ENCODE peak calls at places on chromosomes 1 and 21, in six cellular contexts. One of them, this sample, is unnamed. For H3K27me3, the result is how much of the 10 kb centered on the place peaks cover.

GRCh38 chr1:33377750-33378149 is 53.1 kb downstream of the PHC2 start:
- DNase-seq in neural progenitor cell: no peak
- DNase-seq in HL-60: no peak
- DNase-seq in cardiac muscle cell: no peak
- DNase-seq in right cardiac atrium: no peak
- DNase-seq in adrenal gland: no peak
- DNase-seq in this sample: peak

GRCh38 chr1:202694354-202694753 is 15.9 kb downstream of the SYT2 start:
- DNase-seq in neural progenitor cell: no peak
- DNase-seq in HL-60: no peak
- DNase-seq in cardiac muscle cell: no peak
- DNase-seq in right cardiac atrium: no peak
- DNase-seq in adrenal gland: no peak
- DNase-seq in this sample: no peak

GRCh38 chr1:202561726-202562442 is 148.4 kb downstream of the SYT2 start:
- DNase-seq in neural progenitor cell: no peak
- DNase-seq in HL-60: no peak
- DNase-seq in cardiac muscle cell: no peak
- DNase-seq in right cardiac atrium: no peak
- DNase-seq in adrenal gland: no peak
- DNase-seq in this sample: no peak

GRCh38 chr1:8182034-8182761 is 135.7 kb upstream of the SLC45A1 start:
- DNase-seq in neural progenitor cell: no peak
- DNase-seq in HL-60: no peak
- DNase-seq in cardiac muscle cell: peak
- DNase-seq in right cardiac atrium: no peak
- DNase-seq in adrenal gland: peak
- DNase-seq in this sample: peak

GRCh38 chr1:7229186-7229585 is 443.9 kb downstream of the CAMTA1 start:
- DNase-seq in neural progenitor cell: no peak
- DNase-seq in HL-60: no peak
- DNase-seq in cardiac muscle cell: no peak
- DNase-seq in right cardiac atrium: no peak
- DNase-seq in adrenal gland: no peak
- DNase-seq in this sample: no peak

GRCh38 chr1:237814319-237814924 is 76.3 kb downstream of the ZP4 start:
- DNase-seq in neural progenitor cell: peak
- DNase-seq in HL-60: no peak
- DNase-seq in cardiac muscle cell: peak
- DNase-seq in right cardiac atrium: no peak
- DNase-seq in adrenal gland: no peak
- DNase-seq in this sample: no peak

GRCh38 chr21:25878334-25878733 is 143.6 kb downstream of the GABPA start:
- DNase-seq in neural progenitor cell: no peak
- DNase-seq in HL-60: no peak
- DNase-seq in cardiac muscle cell: peak
- DNase-seq in right cardiac atrium: no peak
- DNase-seq in adrenal gland: no peak
- DNase-seq in this sample: no peak

GRCh38 chr21:19684328-19684727 is 1280.7 kb upstream of the TMPRSS15 start:
- DNase-seq in neural progenitor cell: peak
- DNase-seq in HL-60: no peak
- DNase-seq in cardiac muscle cell: no peak
- DNase-seq in right cardiac atrium: no peak
- DNase-seq in adrenal gland: no peak
- DNase-seq in this sample: no peak

GRCh38 chr1:27522148-27522859 is 32.3 kb upstream of the WASF2 start:
- DNase-seq in neural progenitor cell: no peak
- DNase-seq in HL-60: no peak
- DNase-seq in cardiac muscle cell: no peak
- DNase-seq in right cardiac atrium: no peak
- DNase-seq in adrenal gland: no peak
- DNase-seq in this sample: peak

GRCh38 chr1:147223740-147224615 is 1.2 kb downstream of the FMO5 start:
- DNase-seq in neural progenitor cell: no peak
- DNase-seq in HL-60: no peak
- DNase-seq in cardiac muscle cell: no peak
- DNase-seq in right cardiac atrium: no peak
- DNase-seq in adrenal gland: no peak
- DNase-seq in this sample: no peak

GRCh38 chr1:182120411-182121258 is 59.1 kb upstream of the ZNF648 start:
- DNase-seq in neural progenitor cell: no peak
- DNase-seq in HL-60: no peak
- DNase-seq in cardiac muscle cell: peak
- DNase-seq in right cardiac atrium: peak
- DNase-seq in adrenal gland: peak
- DNase-seq in this sample: no peak

DNA sequence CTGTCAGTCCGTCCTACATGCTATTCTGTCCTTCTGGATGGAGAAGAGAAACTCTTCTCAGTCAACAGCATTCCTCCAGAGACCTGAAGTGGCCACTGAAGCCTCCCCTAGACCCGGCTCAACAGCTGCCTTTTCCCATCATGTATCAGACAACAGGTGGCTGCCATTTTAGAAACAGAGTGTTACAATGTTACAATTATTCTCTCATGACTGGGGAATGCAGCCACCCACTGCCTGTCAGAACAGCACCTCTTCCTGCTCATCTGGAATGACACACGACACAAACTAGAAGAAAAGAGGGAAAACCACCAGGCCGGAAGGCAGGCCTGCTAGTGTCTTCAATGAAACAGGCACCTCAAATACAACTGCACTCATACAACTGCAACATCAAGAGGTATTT is 105.3 kb downstream of the PGBD5 start:
- DNase-seq in neural progenitor cell: no peak
- DNase-seq in HL-60: no peak
- DNase-seq in cardiac muscle cell: no peak
- DNase-seq in right cardiac atrium: no peak
- DNase-seq in adrenal gland: no peak
- DNase-seq in this sample: no peak
- H3K27me3 ChIP-seq in neural progenitor cell: under half
- H3K27me3 ChIP-seq in HL-60: under half
- H3K27me3 ChIP-seq in cardiac muscle cell: under half
- H3K27me3 ChIP-seq in right cardiac atrium: under half
- H3K27me3 ChIP-seq in adrenal gland: under half
- H3K27me3 ChIP-seq in this sample: under half

GRCh38 chr1:177170756-177171535 is at the start of gene BRINP2:
- DNase-seq in neural progenitor cell: peak
- DNase-seq in HL-60: no peak
- DNase-seq in cardiac muscle cell: peak
- DNase-seq in right cardiac atrium: peak
- DNase-seq in adrenal gland: peak
- DNase-seq in this sample: peak

GRCh38 chr1:177171536-177172123 is 872 bp downstream of the BRINP2 start:
- DNase-seq in neural progenitor cell: no peak
- DNase-seq in HL-60: no peak
- DNase-seq in cardiac muscle cell: peak
- DNase-seq in right cardiac atrium: no peak
- DNase-seq in adrenal gland: peak
- DNase-seq in this sample: no peak

GRCh38 chr1:177172331-177172730 is 1.6 kb downstream of the BRINP2 start:
- DNase-seq in neural progenitor cell: no peak
- DNase-seq in HL-60: no peak
- DNase-seq in cardiac muscle cell: no peak
- DNase-seq in right cardiac atrium: no peak
- DNase-seq in adrenal gland: no peak
- DNase-seq in this sample: no peak

GRCh38 chr1:177173976-177174375 is 3.2 kb downstream of the BRINP2 start:
- DNase-seq in neural progenitor cell: no peak
- DNase-seq in HL-60: no peak
- DNase-seq in cardiac muscle cell: no peak
- DNase-seq in right cardiac atrium: no peak
- DNase-seq in adrenal gland: no peak
- DNase-seq in this sample: no peak

GRCh38 chr1:177172866-177173265 is 2.1 kb downstream of the BRINP2 start:
- DNase-seq in neural progenitor cell: no peak
- DNase-seq in HL-60: no peak
- DNase-seq in cardiac muscle cell: peak
- DNase-seq in right cardiac atrium: no peak
- DNase-seq in adrenal gland: no peak
- DNase-seq in this sample: no peak
- H3K27me3 ChIP-seq in neural progenitor cell: half or more
- H3K27me3 ChIP-seq in HL-60: under half
- H3K27me3 ChIP-seq in cardiac muscle cell: half or more
- H3K27me3 ChIP-seq in right cardiac atrium: under half
- H3K27me3 ChIP-seq in adrenal gland: under half
- H3K27me3 ChIP-seq in this sample: under half

GRCh38 chr1:37429038-37429437 is 45.3 kb upstream of the ZC3H12A start:
- DNase-seq in neural progenitor cell: no peak
- DNase-seq in HL-60: no peak
- DNase-seq in cardiac muscle cell: no peak
- DNase-seq in right cardiac atrium: no peak
- DNase-seq in adrenal gland: no peak
- DNase-seq in this sample: no peak
- H3K27me3 ChIP-seq in neural progenitor cell: under half
- H3K27me3 ChIP-seq in HL-60: under half
- H3K27me3 ChIP-seq in cardiac muscle cell: under half
- H3K27me3 ChIP-seq in right cardiac atrium: under half
- H3K27me3 ChIP-seq in adrenal gland: under half
- H3K27me3 ChIP-seq in this sample: under half

DNA sequence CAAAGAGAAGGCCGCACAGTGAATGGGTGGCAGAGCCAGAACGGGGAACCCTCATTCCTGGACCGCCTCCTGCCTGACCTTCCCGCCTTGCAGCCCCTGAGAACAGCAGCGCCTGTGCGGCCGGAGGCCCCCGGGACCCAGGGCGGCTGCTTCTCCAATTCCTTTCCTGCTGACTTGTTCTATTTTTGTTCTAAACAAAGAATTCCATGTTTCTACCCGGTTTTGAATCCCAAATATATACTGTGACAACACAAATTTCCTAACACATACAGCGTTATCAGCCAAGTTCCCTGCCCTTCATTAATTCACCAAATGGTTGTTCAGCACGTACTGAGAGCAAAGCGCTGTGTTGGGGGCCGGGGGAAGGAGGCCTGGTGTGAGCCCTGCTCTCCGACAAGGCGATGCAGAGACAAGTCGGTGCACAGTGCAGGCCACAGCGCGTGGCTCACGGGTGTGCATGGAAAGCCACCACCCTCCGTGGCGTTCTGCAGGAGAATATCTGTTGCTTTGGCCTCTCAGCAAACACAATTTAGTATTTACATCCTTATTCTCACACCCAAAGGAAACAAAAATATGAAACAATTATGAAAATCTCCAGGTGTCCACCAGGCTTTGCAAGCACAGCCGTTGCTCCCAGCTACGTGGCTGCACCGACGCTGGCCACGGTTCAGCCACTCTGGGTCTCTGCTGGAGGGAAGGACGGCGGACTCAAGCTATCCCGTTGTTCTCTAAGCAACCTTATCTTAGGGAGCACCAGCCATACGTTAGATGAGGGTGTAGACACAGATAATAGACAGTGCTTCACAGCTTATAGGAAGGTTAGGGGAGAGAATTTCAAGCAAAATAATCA is 31.7 kb upstream of the COL6A2 start:
- DNase-seq in neural progenitor cell: no peak
- DNase-seq in HL-60: no peak
- DNase-seq in cardiac muscle cell: no peak
- DNase-seq in right cardiac atrium: no peak
- DNase-seq in adrenal gland: no peak
- DNase-seq in this sample: no peak
- H3K27me3 ChIP-seq in neural progenitor cell: under half
- H3K27me3 ChIP-seq in HL-60: under half
- H3K27me3 ChIP-seq in cardiac muscle cell: under half
- H3K27me3 ChIP-seq in right cardiac atrium: under half
- H3K27me3 ChIP-seq in adrenal gland: under half
- H3K27me3 ChIP-seq in this sample: under half

GRCh38 chr1:30804822-30805221 is 47.2 kb upstream of the LAPTM5 start:
- DNase-seq in neural progenitor cell: no peak
- DNase-seq in HL-60: no peak
- DNase-seq in cardiac muscle cell: no peak
- DNase-seq in right cardiac atrium: no peak
- DNase-seq in adrenal gland: no peak
- DNase-seq in this sample: no peak

GRCh38 chr1:30806381-30807317 is 49.1 kb upstream of the LAPTM5 start:
- DNase-seq in neural progenitor cell: no peak
- DNase-seq in HL-60: no peak
- DNase-seq in cardiac muscle cell: no peak
- DNase-seq in right cardiac atrium: no peak
- DNase-seq in adrenal gland: peak
- DNase-seq in this sample: no peak

GRCh38 chr1:30803562-30803961 is 46.0 kb upstream of the LAPTM5 start:
- DNase-seq in neural progenitor cell: no peak
- DNase-seq in HL-60: no peak
- DNase-seq in cardiac muscle cell: no peak
- DNase-seq in right cardiac atrium: no peak
- DNase-seq in adrenal gland: no peak
- DNase-seq in this sample: no peak

GRCh38 chr1:30805301-30806003 is 47.9 kb upstream of the LAPTM5 start:
- DNase-seq in neural progenitor cell: no peak
- DNase-seq in HL-60: no peak
- DNase-seq in cardiac muscle cell: no peak
- DNase-seq in right cardiac atrium: no peak
- DNase-seq in adrenal gland: peak
- DNase-seq in this sample: no peak

GRCh38 chr1:30804381-30804780 is 46.8 kb upstream of the LAPTM5 start:
- DNase-seq in neural progenitor cell: peak
- DNase-seq in HL-60: no peak
- DNase-seq in cardiac muscle cell: no peak
- DNase-seq in right cardiac atrium: no peak
- DNase-seq in adrenal gland: no peak
- DNase-seq in this sample: no peak
- H3K27me3 ChIP-seq in neural progenitor cell: under half
- H3K27me3 ChIP-seq in HL-60: half or more
- H3K27me3 ChIP-seq in cardiac muscle cell: under half
- H3K27me3 ChIP-seq in right cardiac atrium: under half
- H3K27me3 ChIP-seq in adrenal gland: under half
- H3K27me3 ChIP-seq in this sample: under half